ENCODE peak calls at places on chromosomes 13 and 19, in nine cellular contexts. F is tibial nerve; Y is psoas muscle; E is BJ; M is fibroblast of pulmonary artery; D is NCI-H1417; C is activated CD4-positive, CD25-positive, alpha-beta regulatory T cell treated with anti-CD3 and anti-CD28 coated beads, Interleukin-2, amount 50 U/mL, for 16 hours; N is body of pancreas; A is SK-N-SH. S is an unnamed sample.

GRCh38 chr13:83216521-83217245 is 665.6 kb downstream of the SLITRK1 start:
- DNase-seq in C (no peak), M (no peak), A (no peak), E (no peak), F (no peak), Y (no peak), D (no peak), N (no peak), S (no peak)

GRCh38 chr13:20525144-20525600 is 485 bp downstream of the CRYL1 start:
- DNase-seq in F (no peak), Y (peak), M (peak), N (peak), E (no peak), C (no peak), D (no peak), A (no peak), S (no peak)

GRCh38 chr19:48398329-48399235 is 5.1 kb downstream of the GRIN2D start:
- DNase-seq in N (peak), A (peak), C (peak), F (peak), E (no peak), M (peak), D (peak), Y (peak), S (peak)

GRCh38 chr13:37905736-37906135 is 36.2 kb upstream of the TRPC4 start:
- DNase-seq in F (no peak), M (no peak), N (no peak), C (no peak), E (no peak), A (no peak), D (no peak), Y (no peak), S (no peak)

GRCh38 chr13:40368123-40368891 is 298.1 kb downstream of the FOXO1 start:
- DNase-seq in A (no peak), C (no peak), N (no peak), Y (no peak), M (no peak), F (no peak), E (no peak), D (no peak), S (no peak)

GRCh38 chr19:34600366-34600765 is 76.6 kb downstream of the SCGB2B2 start:
- DNase-seq in F (no peak), A (no peak), M (no peak), N (no peak), C (no peak), D (no peak), Y (no peak), E (no peak), S (no peak)

GRCh38 chr13:99639126-99639525 is 137.9 kb downstream of the TM9SF2 start:
- DNase-seq in Y (no peak), N (no peak), E (no peak), F (no peak), D (no peak), C (no peak), M (no peak), A (no peak), S (no peak)

GRCh38 chr13:74135306-74136088 is 1.3 kb upstream of the KLF12 start:
- DNase-seq in E (no peak), A (peak), N (peak), Y (peak), D (peak), C (no peak), M (peak), F (peak), S (peak)

GRCh38 chr13:102280366-102280765 is 121.5 kb downstream of the FGF14 start:
- DNase-seq in Y (no peak), F (no peak), C (no peak), D (no peak), M (no peak), A (no peak), E (no peak), N (no peak), S (no peak)

GRCh38 chr13:100550433-100550832 is 38.2 kb downstream of the GGACT start:
- DNase-seq in F (no peak), N (no peak), A (no peak), E (peak), Y (peak), D (no peak), C (no peak), M (peak), S (no peak)

GRCh38 chr19:34475026-34475974 is 6.3 kb upstream of the WTIP start:
- DNase-seq in D (no peak), M (peak), Y (no peak), C (no peak), N (no peak), E (peak), F (no peak), A (no peak), S (no peak)

GRCh38 chr13:23681253-23681652 is 111.0 kb downstream of the TNFRSF19 start:
- DNase-seq in D (no peak), A (no peak), F (no peak), C (no peak), Y (no peak), M (peak), E (no peak), N (no peak), S (no peak)

GRCh38 chr13:40875583-40875982 is 86.2 kb downstream of the SLC25A15 start:
- DNase-seq in D (no peak), C (no peak), N (no peak), F (no peak), Y (no peak), A (no peak), E (no peak), M (no peak), S (no peak)

GRCh38 chr19:11041966-11042627 is 47.2 kb upstream of the LDLR start:
- DNase-seq in Y (no peak), A (no peak), C (no peak), D (no peak), F (no peak), M (no peak), E (no peak), N (peak), S (no peak)

GRCh38 chr19:2618611-2619010 is 83.9 kb downstream of the GNG7 start:
- DNase-seq in C (peak), A (no peak), M (peak), F (no peak), Y (peak), N (no peak), E (no peak), D (no peak), S (peak)

GRCh38 chr13:30679483-30680330 is 55.6 kb upstream of the ALOX5AP start:
- DNase-seq in Y (no peak), E (no peak), M (peak), A (peak), N (no peak), D (no peak), F (no peak), C (no peak), S (peak)

GRCh38 chr19:5436101-5436947 is 18.9 kb upstream of the ZNRF4 start:
- DNase-seq in E (peak), N (no peak), F (no peak), Y (no peak), A (peak), C (no peak), D (no peak), M (peak), S (no peak)

GRCh38 chr19:1884719-1885334 is 469 bp downstream of the ABHD17A start:
- DNase-seq in M (peak), N (no peak), A (peak), E (no peak), Y (no peak), C (no peak), F (no peak), D (no peak), S (peak)

GRCh38 chr19:39498262-39499081 is at the start of gene DLL3:
- DNase-seq in D (peak), M (peak), A (peak), Y (no peak), N (no peak), E (no peak), F (no peak), C (no peak), S (peak)

GRCh38 chr19:48629599-48630288 is 7.4 kb downstream of the DBP start:
- DNase-seq in N (no peak), M (peak), D (peak), A (peak), F (no peak), E (no peak), C (no peak), Y (peak), S (no peak)

GRCh38 chr19:33906578-33907335 is 110.1 kb downstream of the KCTD15 start:
- DNase-seq in F (no peak), N (peak), M (peak), E (no peak), Y (no peak), D (no peak), C (no peak), A (no peak), S (no peak)

GRCh38 chr19:16374436-16374835 is 49.8 kb downstream of the KLF2 start:
- DNase-seq in E (no peak), F (no peak), C (no peak), M (no peak), A (no peak), N (no peak), D (no peak), Y (peak), S (no peak)

GRCh38 chr19:55368701-55369563 is 1.3 kb downstream of the IL11 start:
- DNase-seq in N (no peak), M (peak), D (no peak), F (no peak), Y (no peak), A (peak), E (no peak), C (no peak), S (no peak)

GRCh38 chr19:47047931-47048399 is 459 bp downstream of the TMEM160 start:
- DNase-seq in F (peak), N (peak), Y (peak), C (peak), E (peak), D (peak), A (peak), M (peak), S (peak)

GRCh38 chr19:53521373-53522202 is 16.4 kb upstream of the ZNF331 start:
- DNase-seq in D (no peak), N (peak), F (no peak), Y (peak), C (no peak), M (no peak), E (no peak), A (peak), S (no peak)

GRCh38 chr13:24348797-24349515 is 39.6 kb downstream of the C1QTNF9 start:
- DNase-seq in C (no peak), N (peak), Y (no peak), D (no peak), F (no peak), E (no peak), M (no peak), A (no peak), S (no peak)

GRCh38 chr13:100544866-100545683 is 43.5 kb downstream of the GGACT start:
- DNase-seq in Y (peak), A (no peak), F (no peak), D (no peak), N (peak), C (no peak), E (no peak), M (no peak), S (no peak)

GRCh38 chr19:1037553-1038115 is 2.3 kb upstream of the ABCA7 start:
- DNase-seq in D (no peak), M (no peak), Y (no peak), E (no peak), A (no peak), N (no peak), C (no peak), F (no peak), S (peak)

GRCh38 chr13:114017028-114017630 is 43.3 kb upstream of the C13orf46 start:
- DNase-seq in A (peak), M (peak), F (no peak), E (no peak), D (no peak), C (no peak), N (no peak), Y (no peak), S (no peak)

GRCh38 chr13:43094901-43095300 is 71.5 kb downstream of the DNAJC15 start:
- DNase-seq in C (no peak), E (no peak), A (no peak), M (no peak), Y (no peak), F (no peak), D (no peak), N (no peak), S (no peak)